ENCODE peak calls at places on chromosomes 4 and X, in nine cellular contexts. X, Q, I, V, M, Z, F, C and U are unnamed samples.

GRCh38 chr4:77699731-77700210 is 94.2 kb downstream of the CXCL13 start:
- DNase-seq in X (no peak), Q (peak), I (peak), V (no peak), M (peak), Z (peak), F (no peak), C (no peak), U (no peak)

GRCh38 chr4:184534511-184535391 is 60.4 kb upstream of the IRF2 start:
- DNase-seq in X (no peak), Q (no peak), I (peak), V (no peak), M (peak), Z (no peak), F (no peak), C (no peak), U (no peak)

GRCh38 chr4:16382571-16382970 is 156.3 kb upstream of the TAPT1 start:
- DNase-seq in X (no peak), Q (no peak), I (no peak), V (no peak), M (no peak), Z (no peak), F (no peak), C (no peak), U (no peak)

GRCh38 chrX:40130207-40130606 is 32.4 kb upstream of the BCOR start:
- DNase-seq in X (peak), Q (no peak), I (peak), V (no peak), M (peak), Z (no peak), F (peak), C (no peak), U (no peak)

GRCh38 chr4:17366496-17366895 is 145.4 kb downstream of the QDPR start:
- DNase-seq in X (no peak), Q (no peak), I (no peak), V (no peak), M (peak), Z (no peak), F (no peak), C (no peak), U (no peak)

GRCh38 chr4:37604464-37604863 is 81.7 kb downstream of the RELL1 start:
- DNase-seq in X (peak), Q (no peak), I (peak), V (no peak), M (no peak), Z (no peak), F (no peak), C (no peak), U (no peak)

GRCh38 chr4:21211836-21212235 is 511.6 kb downstream of the PACRGL start:
- DNase-seq in X (no peak), Q (no peak), I (no peak), V (no peak), M (no peak), Z (no peak), F (no peak), C (no peak), U (no peak)

GRCh38 chr4:112951362-112951962 is 98.0 kb upstream of the ANK2 start:
- DNase-seq in X (no peak), Q (no peak), I (peak), V (no peak), M (peak), Z (peak), F (no peak), C (no peak), U (no peak)

GRCh38 chrX:39247536-39247935 is 446.3 kb downstream of the MID1IP1 start:
- DNase-seq in X (no peak), Q (no peak), I (no peak), V (no peak), M (no peak), Z (no peak), F (no peak), C (no peak), U (no peak)

GRCh38 chr4:115841873-115842272 is 728.5 kb upstream of the NDST4 start:
- DNase-seq in X (no peak), Q (no peak), I (no peak), V (no peak), M (no peak), Z (no peak), F (no peak), C (no peak), U (no peak)

GRCh38 chr4:10527438-10527837 is 70.2 kb upstream of the ZNF518B start:
- DNase-seq in X (no peak), Q (no peak), I (no peak), V (no peak), M (no peak), Z (no peak), F (no peak), C (no peak), U (no peak)

GRCh38 chr4:143089847-143090246 is 94.9 kb upstream of the USP38 start:
- DNase-seq in X (no peak), Q (no peak), I (no peak), V (no peak), M (no peak), Z (no peak), F (no peak), C (no peak), U (no peak)

GRCh38 chr4:169757575-169758184 is at the start of gene HPF1:
- DNase-seq in X (peak), Q (peak), I (peak), V (peak), M (peak), Z (peak), F (peak), C (peak), U (peak)

GRCh38 chr4:25484243-25484721 is 107.2 kb downstream of the ANAPC4 start:
- DNase-seq in X (no peak), Q (no peak), I (peak), V (no peak), M (peak), Z (no peak), F (no peak), C (no peak), U (no peak)

GRCh38 chrX:439236-439635 is 52.5 kb upstream of the PPP2R3B start:
- DNase-seq in X (no peak), Q (no peak), I (no peak), V (no peak), M (no peak), Z (no peak), F (no peak), C (no peak), U (no peak)

GRCh38 chrX:38312436-38312835 is 14.9 kb downstream of the RPGR start:
- DNase-seq in X (peak), Q (no peak), I (peak), V (no peak), M (peak), Z (no peak), F (no peak), C (no peak), U (no peak)

GRCh38 chrX:33062016-33062415 is 149.3 kb downstream of the DMD start:
- DNase-seq in X (no peak), Q (no peak), I (no peak), V (no peak), M (no peak), Z (no peak), F (no peak), C (no peak), U (no peak)

GRCh38 chrX:154373340-154374306 is 811 bp downstream of the FLNA start:
- DNase-seq in X (peak), Q (peak), I (peak), V (peak), M (peak), Z (no peak), F (peak), C (peak), U (no peak)

GRCh38 chr4:148094149-148094548 is 348.1 kb downstream of the NR3C2 start:
- DNase-seq in X (no peak), Q (no peak), I (no peak), V (no peak), M (no peak), Z (no peak), F (no peak), C (no peak), U (no peak)

GRCh38 chrX:74349387-74349786 is 45.4 kb downstream of the ZCCHC13 start:
- DNase-seq in X (peak), Q (no peak), I (peak), V (no peak), M (peak), Z (no peak), F (no peak), C (no peak), U (no peak)

GRCh38 chr4:52891743-52892142 is 29.6 kb downstream of the RASL11B start:
- DNase-seq in X (no peak), Q (no peak), I (no peak), V (no peak), M (no peak), Z (no peak), F (no peak), C (no peak), U (no peak)

GRCh38 chrX:18935893-18936292 is 48.0 kb downstream of the PHKA2 start:
- DNase-seq in X (no peak), Q (no peak), I (no peak), V (no peak), M (no peak), Z (no peak), F (no peak), C (no peak), U (no peak)

GRCh38 chrX:18933611-18934010 is 50.3 kb downstream of the PHKA2 start:
- DNase-seq in X (no peak), Q (no peak), I (no peak), V (no peak), M (no peak), Z (no peak), F (no peak), C (no peak), U (no peak)

GRCh38 chrX:18929775-18930174 is 54.1 kb downstream of the PHKA2 start:
- DNase-seq in X (no peak), Q (no peak), I (no peak), V (no peak), M (no peak), Z (no peak), F (no peak), C (no peak), U (no peak)

GRCh38 chrX:18934708-18935107 is 49.2 kb downstream of the PHKA2 start:
- DNase-seq in X (no peak), Q (no peak), I (no peak), V (no peak), M (no peak), Z (no peak), F (no peak), C (no peak), U (no peak)

DNA sequence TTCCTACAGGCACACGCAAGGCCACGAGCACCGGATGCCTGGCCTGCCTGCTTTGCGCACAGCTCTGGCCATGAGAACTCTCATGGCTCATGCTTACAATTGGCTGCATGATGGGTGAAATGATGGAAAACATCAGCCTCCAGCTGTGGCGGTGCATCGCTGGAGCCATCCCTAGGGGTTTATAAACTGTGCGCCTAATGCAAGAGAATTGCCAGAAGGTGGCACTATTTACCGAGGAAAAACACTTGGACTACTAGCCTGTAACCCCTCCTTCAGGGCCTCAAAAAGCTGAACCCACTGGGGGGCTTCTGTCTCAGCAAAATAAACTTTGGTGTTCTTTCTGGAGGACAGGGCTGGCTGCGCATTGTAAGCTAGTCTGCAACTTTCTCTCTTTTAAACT is 51.9 kb downstream of the PHKA2 start:
- DNase-seq in X (no peak), Q (no peak), I (peak), V (peak), M (peak), Z (peak), F (no peak), C (no peak), U (no peak)
- TF ChIP-seq CTCF in X (no peak), Q (peak), I (peak), V (no peak), M (peak), Z (peak), F (no peak), C (no peak), U (no peak)

GRCh38 chr4:130636486-130636885 is 1540.5 kb downstream of the C4orf33 start:
- DNase-seq in X (no peak), Q (no peak), I (no peak), V (no peak), M (no peak), Z (no peak), F (no peak), C (no peak), U (no peak)

GRCh38 chr4:130640583-130640982 is 1544.6 kb downstream of the C4orf33 start:
- DNase-seq in X (no peak), Q (no peak), I (no peak), V (no peak), M (no peak), Z (no peak), F (no peak), C (no peak), U (no peak)

GRCh38 chr4:130639871-130640270 is 1543.9 kb downstream of the C4orf33 start:
- DNase-seq in X (no peak), Q (no peak), I (no peak), V (no peak), M (no peak), Z (no peak), F (no peak), C (no peak), U (no peak)
- TF ChIP-seq CTCF in X (no peak), Q (no peak), I (no peak), V (no peak), M (no peak), Z (no peak), F (no peak), C (no peak), U (no peak)

GRCh38 chrX:115940888-115941332 is 229.6 kb upstream of the AGTR2 start:
- DNase-seq in X (no peak), Q (peak), I (peak), V (peak), M (peak), Z (peak), F (peak), C (no peak), U (no peak)
- TF ChIP-seq CTCF in X (peak), Q (peak), I (no peak), V (peak), M (no peak), Z (peak), F (no peak), C (no peak), U (no peak)

DNA sequence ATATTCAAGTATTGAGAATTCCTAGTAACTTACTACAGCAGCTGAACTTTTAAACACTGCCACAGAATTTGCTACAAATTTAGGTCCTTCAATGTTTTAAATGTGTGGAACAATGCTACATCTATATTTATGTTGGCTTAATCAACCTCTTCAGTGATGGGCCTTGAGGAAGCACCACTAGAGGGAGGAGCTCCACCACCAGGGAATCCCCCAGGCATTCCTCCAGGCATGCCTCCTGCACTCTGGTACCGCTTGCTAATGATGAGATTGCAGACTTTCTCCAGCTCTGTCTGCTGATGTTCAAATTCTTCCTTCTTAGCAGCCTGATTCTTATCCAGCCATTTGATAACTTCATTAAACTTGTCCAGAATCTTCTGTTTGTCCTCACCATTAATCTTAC is 190.8 kb downstream of the HTR2C start:
- DNase-seq in X (no peak), Q (peak), I (no peak), V (no peak), M (peak), Z (no peak), F (no peak), C (no peak), U (no peak)
- TF ChIP-seq CTCF in X (no peak), Q (peak), I (no peak), V (no peak), M (peak), Z (peak), F (no peak), C (no peak), U (no peak)

GRCh38 chrX:54479471-54480122 is 16.4 kb downstream of the FGD1 start:
- DNase-seq in X (no peak), Q (peak), I (no peak), V (no peak), M (peak), Z (no peak), F (no peak), C (no peak), U (no peak)

GRCh38 chrX:54481751-54482150 is 14.3 kb downstream of the FGD1 start:
- DNase-seq in X (no peak), Q (peak), I (no peak), V (no peak), M (peak), Z (peak), F (no peak), C (no peak), U (no peak)

GRCh38 chrX:54482839-54483593 is 13.0 kb downstream of the FGD1 start:
- DNase-seq in X (no peak), Q (peak), I (no peak), V (peak), M (no peak), Z (peak), F (no peak), C (no peak), U (no peak)

GRCh38 chrX:54484666-54485065 is 11.4 kb downstream of the FGD1 start:
- DNase-seq in X (no peak), Q (peak), I (no peak), V (no peak), M (no peak), Z (peak), F (no peak), C (no peak), U (no peak)

DNA sequence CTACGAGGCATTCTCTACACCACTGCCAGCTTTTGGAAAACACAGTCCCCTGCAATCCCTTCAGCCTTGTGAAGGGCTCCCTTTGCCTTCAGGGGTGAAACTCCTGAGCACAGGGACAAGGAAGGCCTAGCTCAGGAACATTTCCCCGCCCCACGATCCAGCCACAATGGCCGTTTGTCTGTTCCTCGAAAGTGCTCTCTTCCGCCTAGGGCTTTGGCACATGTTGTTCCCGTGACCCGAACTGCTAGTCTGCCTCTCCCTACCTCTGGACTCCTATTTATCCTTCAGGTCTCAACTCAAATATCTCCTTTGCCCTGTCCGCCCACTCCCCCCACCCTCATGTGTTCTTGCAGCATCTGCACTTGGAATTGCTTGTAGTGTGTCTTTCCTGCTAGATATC is 12.1 kb downstream of the FGD1 start:
- DNase-seq in X (no peak), Q (no peak), I (no peak), V (no peak), M (no peak), Z (no peak), F (no peak), C (no peak), U (no peak)
- TF ChIP-seq CTCF in X (no peak), Q (no peak), I (no peak), V (no peak), M (no peak), Z (no peak), F (no peak), C (no peak), U (no peak)

GRCh38 chrX:101799387-101799786 is 132.4 kb downstream of the ZMAT1 start:
- DNase-seq in X (peak), Q (peak), I (peak), V (peak), M (peak), Z (peak), F (peak), C (peak), U (peak)

DNA sequence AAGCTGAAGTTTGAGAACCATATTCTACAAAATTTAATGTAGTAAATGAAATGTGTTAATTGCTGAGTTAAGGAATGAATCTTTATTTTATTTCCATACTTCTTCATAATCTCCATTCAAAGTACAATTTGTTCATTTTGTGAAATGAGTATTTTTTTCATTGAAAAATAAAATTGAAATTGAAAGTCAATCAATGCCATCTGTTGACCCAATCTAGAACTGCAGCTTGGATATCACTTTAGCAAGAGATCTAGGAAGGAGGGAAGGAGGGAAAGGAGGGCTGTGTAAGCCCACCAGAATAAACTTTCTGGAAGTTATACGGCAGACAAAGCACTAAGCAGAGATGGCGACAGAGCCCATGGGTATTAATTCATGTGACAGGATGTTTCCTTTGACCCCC is 128.4 kb downstream of the ZMAT1 start:
- DNase-seq in X (no peak), Q (no peak), I (peak), V (no peak), M (peak), Z (no peak), F (no peak), C (no peak), U (no peak)
- TF ChIP-seq CTCF in X (peak), Q (peak), I (peak), V (peak), M (peak), Z (peak), F (peak), C (no peak), U (no peak)